ENCODE peak calls at places on chromosome 15, in nine cellular contexts. Q is SHP77 treated with DMSO at 0.1 percent for 48 hours; I is WTC11; J is left kidney; K is endodermal cell; L is GM23248; R is CD8-positive, alpha-beta T cell; F is naive thymus-derived CD8-positive, alpha-beta T cell; G is activated CD8-positive, alpha-beta memory T cell treated with anti-CD3 and anti-CD28 coated beads, Interleukin-2, amount 50 U/mL, for 48 hours. E is an unnamed sample.

GRCh38 chr15:70524470-70524869 is 238.9 kb downstream of the UACA start:
- DNase-seq in K (peak; percentile 35), R (no peak), G (peak; percentile 30), F (no peak), I (no peak), Q (no peak), J (no peak), L (no peak), E (no peak)

GRCh38 chr15:41607033-41607432 is 48.0 kb downstream of the TYRO3 start:
- DNase-seq in Q (no peak), K (no peak), J (no peak), L (peak; percentile 96), G (no peak), F (no peak), I (no peak), R (no peak), E (no peak)

GRCh38 chr15:38176155-38176554 is 76.5 kb upstream of the SPRED1 start:
- DNase-seq in L (peak; percentile 83), J (peak; percentile 52), K (no peak), G (no peak), Q (no peak), F (no peak), I (no peak), R (no peak), E (no peak)

GRCh38 chr15:67967871-67968423 is 86.2 kb upstream of the PIAS1 start:
- DNase-seq in K (peak; percentile 88), I (peak; percentile 83), J (peak; percentile 93), Q (peak; percentile 80), R (no peak), F (peak; percentile 1), G (no peak), L (peak; percentile 62), E (no peak)

GRCh38 chr15:101188517-101189340 is 63.1 kb downstream of the CHSY1 start:
- DNase-seq in Q (no peak), J (no peak), G (no peak), F (no peak), L (peak; percentile 67), I (no peak), R (no peak), K (peak; percentile 49), E (no peak)

GRCh38 chr15:31049122-31049521 is 52.4 kb downstream of the TRPM1 start:
- DNase-seq in R (no peak), L (no peak), K (no peak), I (no peak), Q (no peak), J (no peak), G (no peak), F (no peak), E (peak; percentile 29)

GRCh38 chr15:96327155-96327741 is 3.3 kb upstream of the NR2F2 start:
- DNase-seq in G (no peak), K (peak; percentile 62), J (peak; percentile 95), F (no peak), Q (no peak), R (no peak), I (no peak), L (peak; percentile 94), E (no peak)

GRCh38 chr15:89203705-89204273 is 17.6 kb downstream of the RLBP1 start:
- DNase-seq in Q (no peak), G (no peak), I (no peak), R (no peak), F (no peak), J (no peak), L (no peak), K (no peak), E (no peak)

GRCh38 chr15:40338921-40339620 is 1.7 kb downstream of the CCDC9B start:
- DNase-seq in L (peak; percentile 95), I (no peak), Q (no peak), K (no peak), F (no peak), R (no peak), G (no peak), J (no peak), E (no peak)

GRCh38 chr15:74752486-74753395 is 4.1 kb downstream of the CYP1A2 start:
- DNase-seq in Q (no peak), G (no peak), R (no peak), L (peak; percentile 70), I (no peak), J (peak; percentile 58), K (no peak), F (no peak), E (no peak)

GRCh38 chr15:77739591-77740378 is 107.1 kb upstream of the LINGO1 start:
- DNase-seq in F (no peak), J (no peak), G (no peak), I (peak; percentile 68), R (no peak), L (no peak), K (peak; percentile 88), Q (no peak), E (no peak)

GRCh38 chr15:29103825-29104565 is 165.6 kb downstream of the NSMCE3 start:
- DNase-seq in K (peak; percentile 97), L (peak; percentile 90), Q (no peak), R (no peak), G (peak; percentile 84), I (peak; percentile 88), F (peak; percentile 57), J (peak; percentile 95), E (no peak)

GRCh38 chr15:72824781-72825180 is 41.2 kb upstream of the ADPGK start:
- DNase-seq in G (no peak), L (no peak), J (no peak), R (no peak), K (no peak), Q (no peak), F (no peak), I (no peak), E (no peak)

GRCh38 chr15:48005921-48006541 is 114.8 kb upstream of the SLC24A5 start:
- DNase-seq in F (no peak), K (peak; percentile 54), R (no peak), G (no peak), J (peak; percentile 95), Q (no peak), L (peak; percentile 7), I (peak; percentile 21), E (no peak)

E was measured in B cell.